ENCODE peak calls at places on chromosome 15, in eight cellular contexts. B is NCI-H460, Q is A549, C is amniotic epithelial cell, K is non-pigmented ciliary epithelial cell, I is astrocyte, O is fibroblast of the aortic adventitia, N is HTR-8/SVneo. U is an unnamed sample.

GRCh38 chr15:66486887-66487286 is 10.7 kb downstream of the SNAPC5 start:
- DNase-seq in N (no peak), B (no peak), Q (no peak), C (no peak), I (no peak), O (no peak), K (no peak), U (no peak)

GRCh38 chr15:72133211-72133610 is 15.0 kb downstream of the SENP8 start:
- DNase-seq in I (no peak), O (no peak), Q (no peak), N (no peak), C (no peak), B (no peak), K (no peak), U (no peak)

GRCh38 chr15:89419370-89419984 is 76.9 kb downstream of the RHCG start:
- DNase-seq in C (peak), K (no peak), Q (no peak), O (peak), N (peak), B (no peak), I (peak), U (peak)

GRCh38 chr15:51077565-51078153 is 17.0 kb downstream of the TNFAIP8L3 start:
- DNase-seq in B (no peak), I (no peak), O (peak), C (peak), K (peak), Q (no peak), N (no peak), U (no peak)

GRCh38 chr15:48389701-48390143 is 58.5 kb downstream of the DUT start:
- DNase-seq in B (no peak), K (no peak), I (peak), O (peak), C (no peak), Q (no peak), N (no peak), U (no peak)

GRCh38 chr15:54566654-54567053 is 588.4 kb downstream of the UNC13C start:
- DNase-seq in K (no peak), Q (no peak), O (no peak), B (no peak), C (no peak), N (no peak), I (no peak), U (no peak)

GRCh38 chr15:68345481-68345880 is 67.9 kb downstream of the FEM1B start:
- DNase-seq in I (no peak), C (no peak), B (no peak), Q (no peak), O (no peak), K (no peak), N (no peak), U (no peak)

GRCh38 chr15:81751321-81751720 is 294.5 kb downstream of the MEX3B start:
- DNase-seq in N (no peak), K (no peak), B (no peak), C (no peak), Q (no peak), I (no peak), O (no peak), U (no peak)

GRCh38 chr15:98177950-98178848 is 217.7 kb downstream of the ARRDC4 start:
- DNase-seq in O (peak), N (peak), C (peak), B (peak), K (peak), Q (peak), I (peak), U (peak)

GRCh38 chr15:89781891-89782618 is 5.9 kb downstream of the MESP2 start:
- DNase-seq in O (peak), Q (no peak), I (peak), K (no peak), B (no peak), N (no peak), C (peak), U (no peak)

GRCh38 chr15:90065682-90066049 is 36.6 kb downstream of the IDH2 start:
- DNase-seq in C (no peak), N (no peak), Q (no peak), K (no peak), O (no peak), I (no peak), B (no peak), U (no peak)

GRCh38 chr15:69127226-69127625 is 33.2 kb upstream of the GLCE start:
- DNase-seq in B (no peak), Q (no peak), N (no peak), O (no peak), C (no peak), I (no peak), K (no peak), U (no peak)

GRCh38 chr15:45773149-45773548 is 138.3 kb downstream of the SQOR start:
- DNase-seq in Q (no peak), C (peak), I (no peak), K (no peak), B (no peak), O (no peak), N (no peak), U (no peak)

GRCh38 chr15:80934761-80935221 is 54.8 kb downstream of the MESD start:
- DNase-seq in I (peak), C (peak), Q (peak), B (no peak), O (peak), N (peak), K (peak), U (no peak)